ENCODE peak calls at places on chromosomes 6 and 20, in ten cellular contexts. D, Q, F, B, A, S, I, G, M and C are unnamed samples.

GRCh38 chr6:14984454-14984853 is 261.4 kb upstream of the JARID2 start:
- DNase-seq in Q (no peak), D (no peak), F (no peak), A (no peak), M (peak), I (no peak), S (no peak), B (no peak), G (no peak), C (no peak)

GRCh38 chr6:46044876-46045617 is 29.4 kb upstream of the CLIC5 start:
- DNase-seq in M (no peak), S (no peak), I (no peak), D (no peak), F (peak), Q (no peak), G (no peak), B (peak), A (no peak), C (no peak)

GRCh38 chr6:35088281-35089215 is 52.6 kb downstream of the TCP11 start:
- DNase-seq in B (no peak), A (no peak), I (peak), Q (no peak), D (peak), M (no peak), F (no peak), G (no peak), S (no peak), C (peak)

GRCh38 chr6:33199687-33200233 is 705 bp downstream of the RXRB start:
- DNase-seq in S (peak), D (no peak), F (peak), M (no peak), G (no peak), Q (peak), I (no peak), B (no peak), A (no peak), C (peak)

GRCh38 chr6:17280552-17281090 is 540 bp upstream of the RBM24 start:
- DNase-seq in F (peak), S (peak), I (peak), M (peak), G (no peak), D (peak), A (peak), Q (no peak), B (no peak), C (peak)

GRCh38 chr6:134254118-134254517 is 63.8 kb downstream of the SGK1 start:
- DNase-seq in S (no peak), I (no peak), A (no peak), G (no peak), M (no peak), B (no peak), F (no peak), D (no peak), Q (no peak), C (no peak)

GRCh38 chr6:89689732-89690131 is 51.2 kb upstream of the LYRM2 start:
- DNase-seq in F (peak), S (peak), I (no peak), Q (no peak), B (no peak), G (no peak), A (no peak), M (no peak), D (no peak), C (no peak)

GRCh38 chr20:2330090-2330695 is 34.4 kb downstream of the TGM3 start:
- DNase-seq in M (no peak), B (peak), A (no peak), I (no peak), G (no peak), D (peak), Q (no peak), F (no peak), S (no peak), C (no peak)

GRCh38 chr6:51866001-51866400 is 221.4 kb downstream of the PKHD1 start:
- DNase-seq in F (no peak), A (no peak), D (no peak), Q (no peak), I (no peak), G (no peak), M (no peak), S (no peak), B (no peak), C (no peak)

GRCh38 chr20:53100476-53100911 is 128.3 kb downstream of the TSHZ2 start:
- DNase-seq in G (no peak), S (no peak), M (no peak), A (no peak), D (no peak), Q (no peak), I (no peak), F (no peak), B (no peak), C (no peak)

GRCh38 chr6:3124667-3125066 is 6.2 kb downstream of the BPHL start:
- DNase-seq in I (no peak), G (no peak), B (no peak), F (no peak), S (no peak), M (no peak), D (no peak), Q (no peak), A (no peak), C (no peak)

GRCh38 chr6:149962461-149963211 is 1.1 kb upstream of the ULBP1 start:
- DNase-seq in G (no peak), Q (no peak), D (no peak), B (no peak), A (no peak), S (no peak), I (no peak), M (no peak), F (no peak), C (no peak)

GRCh38 chr20:23387118-23387443 is 25.1 kb downstream of the GZF1 start:
- DNase-seq in I (no peak), A (no peak), G (no peak), M (no peak), S (no peak), D (no peak), F (no peak), B (no peak), Q (no peak), C (no peak)

GRCh38 chr6:127347188-127347587 is 3.8 kb upstream of the ECHDC1 start:
- DNase-seq in G (no peak), B (peak), I (no peak), Q (no peak), S (no peak), D (no peak), M (no peak), A (no peak), F (no peak), C (no peak)

GRCh38 chr6:152571089-152571488 is 66.1 kb downstream of the SYNE1 start:
- DNase-seq in Q (no peak), B (no peak), D (no peak), S (no peak), G (no peak), M (no peak), I (no peak), A (no peak), F (no peak), C (no peak)

GRCh38 chr6:119207327-119207726 is 128.9 kb upstream of the FAM184A start:
- DNase-seq in M (no peak), D (no peak), B (no peak), F (no peak), G (no peak), A (no peak), Q (no peak), I (no peak), S (no peak), C (no peak)

GRCh38 chr6:47353822-47354221 is 44.1 kb upstream of the TNFRSF21 start:
- DNase-seq in D (no peak), A (no peak), F (no peak), G (no peak), Q (no peak), B (no peak), S (no peak), I (no peak), M (no peak), C (no peak)

GRCh38 chr20:3092611-3093379 is 8.3 kb upstream of the AVP start:
- DNase-seq in B (no peak), D (no peak), S (peak), G (no peak), Q (peak), I (no peak), A (no peak), M (no peak), F (no peak), C (peak)

GRCh38 chr6:28953039-28953872 is 29.5 kb upstream of the TRIM27 start:
- DNase-seq in M (peak), S (peak), Q (peak), I (no peak), A (no peak), D (no peak), G (peak), F (peak), B (no peak), C (peak)

GRCh38 chr20:20267685-20268429 is 100.0 kb upstream of the INSM1 start:
- DNase-seq in D (no peak), G (no peak), B (no peak), I (no peak), F (no peak), A (no peak), S (peak), Q (no peak), M (no peak), C (no peak)

GRCh38 chr6:11500008-11500407 is 37.5 kb upstream of the TMEM170B start:
- DNase-seq in A (no peak), M (no peak), B (no peak), F (peak), I (no peak), D (no peak), G (no peak), Q (no peak), S (no peak), C (no peak)

GRCh38 chr6:170139531-170139930 is 151.3 kb downstream of the DLL1 start:
- DNase-seq in S (no peak), I (no peak), A (no peak), M (no peak), Q (no peak), D (peak), B (no peak), F (no peak), G (no peak), C (no peak)

GRCh38 chr6:55443238-55444134 is 116.2 kb downstream of the GFRAL start:
- DNase-seq in F (no peak), G (no peak), A (no peak), S (no peak), I (no peak), D (no peak), B (no peak), M (no peak), Q (no peak), C (no peak)

GRCh38 chr20:37333848-37334318 is 12.1 kb upstream of the SRC start:
- DNase-seq in M (no peak), I (no peak), S (no peak), A (peak), Q (no peak), D (no peak), B (no peak), F (no peak), G (no peak), C (no peak)

GRCh38 chr6:41713161-41713649 is 22.2 kb downstream of the TFEB start:
- DNase-seq in D (no peak), Q (no peak), G (no peak), M (peak), B (no peak), A (no peak), F (no peak), I (no peak), S (no peak), C (no peak)

GRCh38 chr20:25065044-25065624 is 7.2 kb upstream of the ACSS1 start:
- DNase-seq in I (no peak), D (no peak), A (no peak), G (no peak), Q (no peak), M (no peak), B (no peak), S (peak), F (no peak), C (no peak)

GRCh38 chr6:158285321-158285960 is 26.8 kb upstream of the TULP4 start:
- DNase-seq in M (no peak), D (no peak), Q (no peak), S (no peak), I (no peak), B (no peak), F (no peak), A (no peak), G (no peak), C (no peak)

GRCh38 chr20:1764136-1765033 is 106.8 kb upstream of the SIRPG start:
- DNase-seq in S (peak), Q (peak), D (no peak), M (peak), F (peak), A (peak), B (peak), I (peak), G (peak), C (peak)

GRCh38 chr6:169251822-169252804 is 1.5 kb downstream of the THBS2 start:
- DNase-seq in S (no peak), M (no peak), Q (no peak), A (no peak), D (peak), F (no peak), I (no peak), G (no peak), B (no peak), C (no peak)

GRCh38 chr20:8131598-8132014 is 460 bp upstream of the PLCB1 start:
- DNase-seq in F (peak), B (no peak), S (no peak), D (no peak), Q (no peak), I (no peak), G (no peak), A (no peak), M (no peak), C (no peak)

GRCh38 chr20:51525241-51526104 is 17.0 kb downstream of the NFATC2 start:
- DNase-seq in F (no peak), M (no peak), I (no peak), S (no peak), B (no peak), G (no peak), A (no peak), D (no peak), Q (no peak), C (peak)

GRCh38 chr6:17910178-17910577 is 77.3 kb downstream of the KIF13A start:
- DNase-seq in S (no peak), A (no peak), Q (no peak), D (no peak), G (no peak), F (no peak), M (no peak), I (no peak), B (no peak), C (no peak)

GRCh38 chr6:135759831-135760230 is 91.7 kb upstream of the PDE7B start:
- DNase-seq in A (no peak), I (no peak), B (no peak), D (no peak), F (peak), Q (no peak), M (peak), G (no peak), S (peak), C (no peak)

GRCh38 chr20:4326194-4327065 is 311.1 kb upstream of the RNF24 start:
- DNase-seq in A (no peak), D (peak), S (no peak), Q (no peak), I (no peak), B (no peak), F (no peak), G (no peak), M (no peak), C (no peak)

GRCh38 chr20:47501117-47501482 is 587 bp upstream of the NCOA3 start:
- DNase-seq in D (no peak), A (no peak), S (no peak), F (no peak), I (no peak), M (no peak), Q (no peak), B (no peak), G (no peak), C (no peak)

GRCh38 chr20:58321205-58321604 is 11.7 kb downstream of the RAB22A start:
- DNase-seq in G (no peak), A (no peak), I (no peak), M (no peak), Q (no peak), D (no peak), S (no peak), F (no peak), B (no peak), C (no peak)

GRCh38 chr6:41430875-41431274 is 95.5 kb downstream of the NCR2 start:
- DNase-seq in Q (no peak), I (no peak), A (no peak), S (no peak), G (no peak), B (peak), M (no peak), D (no peak), F (peak), C (no peak)

GRCh38 chr6:158565482-158566040 is 5.7 kb downstream of the TMEM181 start:
- DNase-seq in F (no peak), Q (no peak), D (no peak), S (no peak), G (no peak), A (no peak), I (no peak), M (no peak), B (no peak), C (no peak)

GRCh38 chr20:50256577-50256976 is 65.9 kb downstream of the CEBPB start:
- DNase-seq in F (no peak), D (no peak), A (no peak), M (no peak), B (no peak), Q (no peak), G (no peak), S (no peak), I (no peak), C (no peak)

DNA sequence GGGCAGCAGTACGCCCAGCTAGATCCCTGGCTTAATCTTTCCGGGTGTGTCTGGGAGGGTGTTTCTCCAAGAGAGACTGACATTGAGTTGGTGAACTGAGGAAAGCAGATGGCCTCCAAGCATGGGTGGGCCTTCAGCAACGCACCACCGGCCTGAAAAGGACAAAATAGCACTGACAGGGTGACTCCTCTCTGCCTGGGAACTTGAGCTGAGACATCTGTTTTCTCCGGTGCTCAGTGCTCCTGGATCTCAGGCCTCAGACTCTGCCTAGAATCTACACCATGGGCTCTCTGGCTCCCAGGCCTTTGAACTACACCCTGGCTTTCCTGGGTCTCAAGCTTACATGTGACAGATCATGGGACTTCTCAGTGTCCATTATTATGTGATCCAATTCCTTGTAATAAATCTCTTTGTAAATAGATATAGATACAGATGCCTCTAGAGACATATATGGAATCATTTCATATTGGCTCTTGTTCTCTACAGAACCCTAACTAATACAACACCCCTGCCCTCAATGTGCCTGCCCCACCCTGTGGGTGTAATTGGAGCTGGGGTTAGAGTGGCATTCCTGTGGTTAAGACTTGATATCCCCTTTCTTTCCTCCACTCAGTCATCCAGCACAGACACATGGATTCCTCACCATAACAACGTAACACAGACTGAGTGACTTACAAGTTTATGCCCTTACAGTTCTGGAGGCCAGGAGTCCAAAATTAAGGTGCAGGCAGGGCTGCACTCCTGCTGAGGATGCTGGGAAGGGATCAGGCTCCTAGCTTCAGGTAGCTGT is 43.0 kb downstream of the C6orf118 start:
- DNase-seq in B (no peak), Q (no peak), M (no peak), D (no peak), S (no peak), G (no peak), F (no peak), A (no peak), I (no peak), C (no peak)
- TF ChIP-seq CTCF in B (no peak), Q (no peak), M (no peak), D (no peak), S (no peak), G (no peak), F (no peak), A (no peak), I (no peak), C (no peak)

GRCh38 chr6:1739220-1739619 is 129.5 kb downstream of the FOXC1 start:
- DNase-seq in D (no peak), B (no peak), G (no peak), Q (no peak), I (no peak), A (no peak), S (no peak), M (no peak), F (no peak), C (peak)
- TF ChIP-seq CTCF in D (no peak), B (no peak), G (no peak), Q (no peak), I (no peak), A (no peak), S (no peak), M (no peak), F (no peak), C (no peak)

DNA sequence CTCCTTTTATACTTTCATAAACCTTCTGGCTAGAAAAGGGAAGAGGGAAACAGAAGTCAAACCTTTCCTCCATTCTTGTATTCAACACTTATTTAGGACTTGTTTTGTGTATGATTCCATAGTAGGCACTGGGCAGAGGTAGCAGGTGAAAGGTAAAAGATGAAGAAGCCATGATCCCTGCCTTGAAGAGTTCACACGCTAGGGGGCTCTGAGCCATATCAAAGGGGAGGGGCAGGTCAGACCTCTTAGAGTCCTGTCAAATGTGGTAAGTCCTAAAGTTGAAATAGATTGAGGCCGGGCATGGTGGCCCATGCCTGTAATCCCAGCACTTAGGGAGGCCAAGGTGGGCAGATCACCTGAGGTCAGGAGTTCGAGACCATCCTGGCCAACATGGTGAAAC is 85.5 kb downstream of the NDUFAF5 start:
- DNase-seq in A (no peak), I (no peak), S (peak), Q (no peak), F (no peak), B (no peak), G (no peak), D (no peak), M (no peak), C (no peak)
- TF ChIP-seq CTCF in A (no peak), I (peak), S (no peak), Q (no peak), F (no peak), B (no peak), G (no peak), D (no peak), M (no peak), C (no peak)

GRCh38 chr6:144149894-144150672 is at the start of gene STX11:
- DNase-seq in I (peak), D (peak), Q (peak), M (peak), G (no peak), S (peak), B (no peak), F (peak), A (peak), C (peak)
- TF ChIP-seq CTCF in I (no peak), D (no peak), Q (no peak), M (no peak), G (no peak), S (no peak), B (no peak), F (no peak), A (no peak), C (no peak)

DNA sequence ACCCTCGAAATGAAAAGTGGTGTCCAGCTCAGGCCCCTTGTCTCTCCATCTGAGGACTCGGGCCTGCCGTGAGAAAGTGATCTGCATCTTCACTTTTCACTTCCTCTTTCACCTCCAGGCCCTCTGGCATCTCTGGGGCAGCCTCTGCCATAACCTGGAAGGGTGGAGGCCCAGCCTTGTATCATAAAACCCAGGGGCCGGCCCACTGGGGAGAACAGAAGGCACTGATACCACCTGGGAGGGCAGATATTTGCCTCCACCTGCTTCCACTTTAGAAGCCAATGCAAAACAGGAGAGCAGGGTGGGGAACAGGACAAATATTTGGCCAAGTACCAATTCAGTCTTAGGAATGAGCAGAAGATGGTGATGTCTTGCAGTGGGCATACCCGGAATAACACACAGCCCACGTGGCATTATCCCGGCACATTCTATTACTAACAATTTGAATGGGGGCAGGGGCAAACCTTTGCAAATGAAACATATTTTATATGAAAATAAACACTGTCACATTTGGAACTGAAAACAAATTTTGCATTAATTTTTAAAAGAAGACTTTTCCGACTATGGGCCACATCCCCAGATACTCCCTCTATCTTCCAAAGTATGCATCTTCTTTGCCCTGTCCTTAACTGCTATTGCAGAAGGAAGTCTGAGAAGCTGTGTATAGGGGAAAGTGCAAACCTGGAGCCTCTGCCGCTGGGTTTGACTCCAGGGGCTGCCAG is 69.2 kb upstream of the TBC1D7 start:
- DNase-seq in B (no peak), G (no peak), A (no peak), D (no peak), S (no peak), I (no peak), M (no peak), F (no peak), Q (no peak), C (peak)
- TF ChIP-seq CTCF in B (no peak), G (peak), A (no peak), D (peak), S (no peak), I (no peak), M (no peak), F (no peak), Q (no peak), C (no peak)